ENCODE peak calls at places on chromosome 2, in eight cellular contexts. A, Y, O, N, E, U, P and F are unnamed samples.

GRCh38 chr2:238949710-238950345 is 101.9 kb downstream of the TWIST2 start:
- DNase-seq in U (no peak), O (no peak), P (no peak), N (no peak), E (no peak), Y (no peak), A (no peak), F (no peak)

GRCh38 chr2:216574046-216574445 is 59.2 kb upstream of the IGFBP2 start:
- DNase-seq in A (no peak), Y (no peak), O (no peak), E (no peak), N (no peak), P (no peak), U (no peak), F (no peak)

GRCh38 chr2:176085861-176086771 is 2.4 kb upstream of the EVX2 start:
- DNase-seq in N (peak; percentile 39), U (no peak), O (peak; percentile 27), E (no peak), Y (peak; percentile 75), P (peak; percentile 31), A (no peak), F (peak; percentile 67)

GRCh38 chr2:98020516-98020915 is 24.8 kb upstream of the TMEM131 start:
- DNase-seq in E (no peak), A (no peak), O (no peak), Y (no peak), U (no peak), N (no peak), P (no peak), F (no peak)

GRCh38 chr2:18483896-18484295 is 76.6 kb downstream of the RDH14 start:
- DNase-seq in N (no peak), A (no peak), Y (no peak), U (no peak), O (no peak), P (no peak), E (no peak), F (no peak)

GRCh38 chr2:7009207-7009911 is 92.1 kb downstream of the RNF144A start:
- DNase-seq in O (no peak), Y (peak; percentile 17), U (no peak), E (no peak), N (no peak), A (no peak), P (no peak), F (no peak)

GRCh38 chr2:457287-457686 is 169.4 kb upstream of the ALKAL2 start:
- DNase-seq in N (no peak), A (no peak), E (no peak), O (no peak), Y (no peak), P (no peak), U (no peak), F (no peak)

GRCh38 chr2:101729521-101730190 is 32.1 kb downstream of the MAP4K4 start:
- DNase-seq in O (peak; percentile 57), N (no peak), A (no peak), E (no peak), Y (no peak), U (no peak), P (no peak), F (no peak)

GRCh38 chr2:120818441-120818920 is 82.8 kb downstream of the GLI2 start:
- DNase-seq in A (no peak), E (no peak), P (no peak), N (peak; percentile 93), U (no peak), Y (no peak), O (peak; percentile 2), F (no peak)

GRCh38 chr2:28348149-28348567 is 44.5 kb upstream of the FOSL2 start:
- DNase-seq in P (no peak), A (no peak), N (no peak), E (no peak), U (no peak), O (no peak), Y (no peak), F (no peak)

GRCh38 chr2:141570474-141571131 is 560.2 kb downstream of the LRP1B start:
- DNase-seq in N (no peak), Y (no peak), O (no peak), E (no peak), P (no peak), A (no peak), U (no peak), F (no peak)

GRCh38 chr2:135727968-135728728 is 13.5 kb upstream of the UBXN4 start:
- DNase-seq in E (no peak), U (no peak), P (peak; percentile 23), A (no peak), N (no peak), Y (no peak), O (no peak), F (no peak)

GRCh38 chr2:179250084-179250483 is 14.5 kb downstream of the SESTD1 start:
- DNase-seq in U (no peak), A (no peak), N (no peak), O (no peak), E (no peak), Y (no peak), P (no peak), F (no peak)

GRCh38 chr2:28810384-28811285 is at the start of gene SPDYA:
- DNase-seq in Y (peak; percentile 93), E (peak; percentile 54), N (peak; percentile 65), U (no peak), A (no peak), P (no peak), O (peak; percentile 83), F (no peak)

GRCh38 chr2:24559714-24560113 is 68.7 kb downstream of the NCOA1 start:
- DNase-seq in N (no peak), A (no peak), O (peak; percentile 92), P (no peak), U (no peak), E (no peak), Y (no peak), F (no peak)

GRCh38 chr2:119230630-119231185 is 7.1 kb downstream of the STEAP3 start:
- DNase-seq in A (no peak), P (no peak), E (no peak), Y (peak; percentile 35), U (no peak), N (peak; percentile 61), O (no peak), F (no peak)

GRCh38 chr2:106057206-106057605 is 136.9 kb downstream of the UXS1 start:
- DNase-seq in A (no peak), O (no peak), E (no peak), P (peak; percentile 42), N (no peak), Y (no peak), U (no peak), F (no peak)

GRCh38 chr2:165793779-165794519 is at the start of gene GALNT3:
- DNase-seq in Y (peak; percentile 96), E (peak; percentile 36), O (peak; percentile 98), P (no peak), N (no peak), U (no peak), A (no peak), F (peak; percentile 44)

GRCh38 chr2:37635359-37636208 is 35.9 kb downstream of the CDC42EP3 start:
- DNase-seq in Y (no peak), E (no peak), P (no peak), O (peak; percentile 53), A (no peak), U (peak; percentile 92), N (peak; percentile 73), F (no peak)

GRCh38 chr2:68556384-68556783 is 87.0 kb upstream of the PROKR1 start:
- DNase-seq in N (peak; percentile 37), A (no peak), O (no peak), U (no peak), P (no peak), E (no peak), Y (no peak), F (no peak)

GRCh38 chr2:65916785-65917295 is 484.4 kb upstream of the SPRED2 start:
- DNase-seq in E (no peak), U (no peak), A (no peak), P (no peak), Y (no peak), N (no peak), O (no peak), F (no peak)
- H3K4me2 ChIP-seq in E (no peak overlapping the region), U (no peak overlapping the region), A (no peak overlapping the region), P (no peak overlapping the region), Y (no peak overlapping the region), N (no peak overlapping the region), O (no peak overlapping the region), F (no peak overlapping the region)

GRCh38 chr2:221552282-221552681 is 19.8 kb downstream of the EPHA4 start:
- DNase-seq in P (no peak), N (no peak), U (no peak), Y (peak; percentile 48), A (no peak), O (no peak), E (no peak), F (no peak)
- H2AFZ ChIP-seq in P (no peak overlapping the region), N (no peak overlapping the region), U (no peak overlapping the region), Y (no peak overlapping the region), A (no peak overlapping the region), O (no peak overlapping the region), E (peak overlapping the region; percentile 27), F (no peak overlapping the region)

GRCh38 chr2:128362186-128362888 is 43.7 kb upstream of the HS6ST1 start:
- DNase-seq in A (no peak), N (no peak), Y (no peak), U (no peak), O (no peak), E (no peak), P (no peak), F (no peak)
- H3K4me3 ChIP-seq in A (no peak overlapping the region), N (no peak overlapping the region), Y (peak overlapping the region; percentile 46), U (no peak overlapping the region), O (no peak overlapping the region), E (no peak overlapping the region), P (no peak overlapping the region), F (no peak overlapping the region)

GRCh38 chr2:196162586-196163180 is 8.7 kb downstream of the STK17B start:
- DNase-seq in Y (no peak), O (no peak), P (no peak), A (no peak), N (no peak), E (no peak), U (no peak), F (no peak)

GRCh38 chr2:196160101-196160500 is 11.3 kb downstream of the STK17B start:
- DNase-seq in E (no peak), O (peak; percentile 82), A (peak; percentile 91), U (peak; percentile 86), Y (peak; percentile 76), P (no peak), N (peak; percentile 96), F (no peak)

GRCh38 chr2:196155597-196155996 is 15.8 kb downstream of the STK17B start:
- DNase-seq in E (no peak), Y (no peak), P (no peak), N (no peak), U (no peak), A (no peak), O (no peak), F (no peak)

GRCh38 chr2:196160966-196161365 is 10.4 kb downstream of the STK17B start:
- DNase-seq in A (no peak), N (no peak), U (no peak), O (no peak), E (no peak), P (no peak), Y (no peak), F (no peak)

DNA sequence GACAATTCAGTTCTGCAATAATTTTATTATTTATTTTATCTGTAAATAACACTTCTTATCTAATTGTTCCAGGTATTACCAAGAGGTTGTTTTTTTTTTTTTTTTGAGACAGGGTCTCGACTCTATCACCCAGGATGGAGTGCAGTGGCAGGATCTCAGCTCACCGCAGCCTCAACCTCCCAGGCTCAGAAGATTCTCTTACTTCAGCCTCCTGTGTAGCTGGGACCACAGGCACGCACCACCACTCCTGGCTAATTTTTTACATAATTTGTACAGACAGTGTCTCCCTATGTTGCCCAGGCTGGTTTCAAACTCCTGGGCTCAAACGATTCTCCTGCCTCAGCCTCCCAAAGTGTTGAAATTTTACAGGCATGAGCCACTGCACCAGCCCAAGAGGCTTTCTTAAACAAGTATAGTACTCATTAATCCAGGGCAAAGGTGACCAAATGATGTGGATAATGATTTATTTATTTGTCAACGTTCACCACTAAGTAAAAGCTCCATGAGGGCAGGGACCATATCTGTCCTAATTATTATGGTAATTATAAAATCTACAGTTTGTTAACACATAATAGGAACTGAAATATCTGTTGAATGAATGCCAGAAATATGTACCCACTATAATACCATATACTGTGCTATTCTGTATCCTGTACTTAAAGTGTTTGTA is 12.0 kb downstream of the STK17B start:
- DNase-seq in N (no peak), A (no peak), Y (no peak), E (no peak), U (no peak), P (no peak), O (peak; percentile 70), F (peak; percentile 41)
- H3K4me2 ChIP-seq in N (no peak overlapping the region), A (peak overlapping the region; percentile 79), Y (peak overlapping the region; percentile 21), E (no peak overlapping the region), U (peak overlapping the region; percentile 59), P (no peak overlapping the region), O (no peak overlapping the region), F (no peak overlapping the region)